ENCODE peak calls at places on chromosome 20, in six cellular contexts. One of them, this sample, is unnamed.

GRCh38 chr20:12252793-12253192 is 335.1 kb downstream of the BTBD3 start:
- DNase-seq in H9: peak
- DNase-seq in neuronal stem cell: no peak
- DNase-seq in IMR-90: peak
- DNase-seq in mesenchymal stem cell: peak
- DNase-seq in H1: no peak
- DNase-seq in this sample: no peak

GRCh38 chr20:33826270-33826897 is 15.2 kb downstream of the CHMP4B start:
- DNase-seq in mesenchymal stem cell: no peak
- DNase-seq in H9: peak
- DNase-seq in IMR-90: no peak
- DNase-seq in H1: no peak
- DNase-seq in neuronal stem cell: no peak
- DNase-seq in this sample: no peak

GRCh38 chr20:13029687-13030510 is 21.1 kb downstream of the SPTLC3 start:
- DNase-seq in mesenchymal stem cell: peak
- DNase-seq in H9: peak
- DNase-seq in neuronal stem cell: no peak
- DNase-seq in IMR-90: peak
- DNase-seq in H1: peak
- DNase-seq in this sample: peak

GRCh38 chr20:6705106-6705766 is 62.2 kb upstream of the BMP2 start:
- DNase-seq in mesenchymal stem cell: peak
- DNase-seq in IMR-90: no peak
- DNase-seq in neuronal stem cell: no peak
- DNase-seq in H9: no peak
- DNase-seq in H1: no peak
- DNase-seq in this sample: no peak

GRCh38 chr20:20369353-20370086 is 1.6 kb downstream of the INSM1 start:
- DNase-seq in mesenchymal stem cell: no peak
- DNase-seq in neuronal stem cell: no peak
- DNase-seq in H1: no peak
- DNase-seq in H9: peak
- DNase-seq in IMR-90: no peak
- DNase-seq in this sample: no peak

GRCh38 chr20:50308513-50309279 is 118.1 kb downstream of the CEBPB start:
- DNase-seq in neuronal stem cell: no peak
- DNase-seq in IMR-90: peak
- DNase-seq in mesenchymal stem cell: peak
- DNase-seq in H9: peak
- DNase-seq in H1: no peak
- DNase-seq in this sample: peak

GRCh38 chr20:41513829-41514228 is 104.3 kb downstream of the CHD6 start:
- DNase-seq in neuronal stem cell: no peak
- DNase-seq in IMR-90: no peak
- DNase-seq in H9: no peak
- DNase-seq in mesenchymal stem cell: no peak
- DNase-seq in H1: no peak
- DNase-seq in this sample: no peak

GRCh38 chr20:32780278-32780677 is 18.1 kb downstream of the DNMT3B start:
- DNase-seq in neuronal stem cell: peak
- DNase-seq in H9: no peak
- DNase-seq in H1: no peak
- DNase-seq in IMR-90: no peak
- DNase-seq in mesenchymal stem cell: no peak
- DNase-seq in this sample: no peak

GRCh38 chr20:431012-431904 is 23.2 kb downstream of the RBCK1 start:
- DNase-seq in neuronal stem cell: peak
- DNase-seq in H1: no peak
- DNase-seq in IMR-90: peak
- DNase-seq in H9: peak
- DNase-seq in mesenchymal stem cell: peak
- DNase-seq in this sample: peak

GRCh38 chr20:50510706-50511401 is 671 bp downstream of the PTPN1 start:
- DNase-seq in IMR-90: no peak
- DNase-seq in H9: no peak
- DNase-seq in mesenchymal stem cell: no peak
- DNase-seq in H1: no peak
- DNase-seq in neuronal stem cell: peak
- DNase-seq in this sample: no peak

GRCh38 chr20:31494131-31494530 is 19.0 kb downstream of the REM1 start:
- DNase-seq in H1: no peak
- DNase-seq in H9: peak
- DNase-seq in neuronal stem cell: no peak
- DNase-seq in IMR-90: peak
- DNase-seq in mesenchymal stem cell: peak
- DNase-seq in this sample: peak

GRCh38 chr20:64139200-64140081 is 24.8 kb upstream of the MYT1 start:
- DNase-seq in H9: no peak
- DNase-seq in IMR-90: no peak
- DNase-seq in H1: no peak
- DNase-seq in neuronal stem cell: no peak
- DNase-seq in mesenchymal stem cell: no peak
- DNase-seq in this sample: no peak

GRCh38 chr20:58127731-58128130 is 100.7 kb downstream of the ANKRD60 start:
- DNase-seq in H1: no peak
- DNase-seq in mesenchymal stem cell: no peak
- DNase-seq in H9: peak
- DNase-seq in neuronal stem cell: no peak
- DNase-seq in IMR-90: peak
- DNase-seq in this sample: no peak

GRCh38 chr20:34369265-34369664 is 6.2 kb downstream of the ITCH start:
- DNase-seq in IMR-90: no peak
- DNase-seq in neuronal stem cell: no peak
- DNase-seq in mesenchymal stem cell: no peak
- DNase-seq in H9: no peak
- DNase-seq in H1: no peak
- DNase-seq in this sample: peak

GRCh38 chr20:34522969-34523871 is 7.0 kb downstream of the DYNLRB1 start:
- DNase-seq in IMR-90: peak
- DNase-seq in H1: no peak
- DNase-seq in H9: peak
- DNase-seq in neuronal stem cell: no peak
- DNase-seq in mesenchymal stem cell: peak
- DNase-seq in this sample: peak

GRCh38 chr20:54100563-54100962 is 30.2 kb upstream of the BCAS1 start:
- DNase-seq in neuronal stem cell: no peak
- DNase-seq in IMR-90: peak
- DNase-seq in mesenchymal stem cell: no peak
- DNase-seq in H1: no peak
- DNase-seq in H9: no peak
- DNase-seq in this sample: no peak

GRCh38 chr20:62356143-62356947 is 10.8 kb downstream of the LAMA5 start:
- DNase-seq in mesenchymal stem cell: no peak
- DNase-seq in neuronal stem cell: no peak
- DNase-seq in H1: no peak
- DNase-seq in H9: no peak
- DNase-seq in IMR-90: no peak
- DNase-seq in this sample: no peak

GRCh38 chr20:3102575-3103368 is 18.2 kb upstream of the AVP start:
- DNase-seq in mesenchymal stem cell: no peak
- DNase-seq in neuronal stem cell: no peak
- DNase-seq in H9: no peak
- DNase-seq in H1: no peak
- DNase-seq in IMR-90: no peak
- DNase-seq in this sample: no peak
- H3K4me2 ChIP-seq in mesenchymal stem cell: no peak
- H3K4me2 ChIP-seq in neuronal stem cell: no peak
- H3K4me2 ChIP-seq in H9: no peak
- H3K4me2 ChIP-seq in H1: no peak
- H3K4me2 ChIP-seq in IMR-90: no peak
- H3K4me2 ChIP-seq in this sample: no peak

DNA sequence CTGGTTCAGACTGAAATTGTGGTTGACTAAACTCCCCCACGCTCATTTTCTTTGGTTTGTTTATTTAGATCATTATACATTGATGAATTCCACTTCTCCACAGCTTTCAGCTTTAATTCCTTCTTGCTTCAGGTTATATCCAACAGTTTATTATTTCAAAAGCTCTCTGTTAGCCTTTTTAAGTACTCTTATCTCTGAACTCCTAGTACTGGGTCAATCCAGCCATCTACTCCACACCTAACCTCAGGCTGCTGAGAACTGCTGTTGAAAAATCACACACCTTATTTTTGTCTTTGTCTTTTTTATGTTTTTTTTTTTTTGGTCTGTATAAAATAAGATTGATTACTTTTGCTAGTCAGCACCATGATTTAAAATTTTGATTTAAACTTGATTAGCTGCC is 32.9 kb downstream of the FLRT3 start:
- DNase-seq in H1: no peak
- DNase-seq in mesenchymal stem cell: no peak
- DNase-seq in H9: no peak
- DNase-seq in IMR-90: no peak
- DNase-seq in neuronal stem cell: no peak
- DNase-seq in this sample: no peak
- H4K91ac ChIP-seq in H1: no peak
- H4K91ac ChIP-seq in mesenchymal stem cell: no peak
- H4K91ac ChIP-seq in H9: no peak
- H4K91ac ChIP-seq in IMR-90: no peak
- H4K91ac ChIP-seq in neuronal stem cell: no peak
- H4K91ac ChIP-seq in this sample: no peak

DNA sequence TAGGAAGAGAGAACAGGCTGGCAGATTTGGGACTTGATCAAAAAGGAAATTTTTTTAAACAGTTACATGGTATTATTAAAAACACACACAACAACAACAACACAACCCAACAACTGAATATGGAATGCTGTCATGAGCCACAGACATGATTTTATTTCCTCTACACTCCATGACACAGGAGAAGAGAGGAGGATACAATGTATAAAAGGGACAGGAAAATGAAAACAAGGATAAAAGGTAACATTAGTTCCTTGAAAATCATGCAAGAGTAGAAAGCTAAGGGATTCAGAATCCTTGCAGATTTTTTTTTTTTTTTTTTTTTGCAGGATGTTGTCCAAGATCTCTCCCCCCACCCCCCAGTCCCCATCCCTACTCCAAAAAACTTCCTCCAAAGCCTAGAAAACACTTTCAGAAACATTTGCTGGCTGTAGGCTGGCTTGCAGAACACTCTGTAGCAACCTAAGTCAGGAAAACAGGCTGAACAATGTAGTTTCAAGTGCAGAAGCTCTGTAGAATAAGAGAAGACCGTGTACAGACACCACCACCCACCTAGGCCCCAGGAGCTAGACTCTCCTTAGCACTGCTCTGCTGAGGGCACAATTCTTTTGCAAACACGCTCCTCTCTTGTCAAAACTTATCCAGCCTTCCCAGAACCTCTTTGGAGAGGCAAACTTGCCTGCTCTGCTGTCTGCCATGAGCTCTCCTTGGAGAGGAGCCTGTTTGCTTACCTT is 845 bp downstream of the ZMYND8 start:
- DNase-seq in IMR-90: no peak
- DNase-seq in mesenchymal stem cell: peak
- DNase-seq in neuronal stem cell: no peak
- DNase-seq in H9: no peak
- DNase-seq in H1: no peak
- DNase-seq in this sample: no peak
- H2BK120ac ChIP-seq in IMR-90: peak
- H2BK120ac ChIP-seq in mesenchymal stem cell: peak
- H2BK120ac ChIP-seq in neuronal stem cell: no peak
- H2BK120ac ChIP-seq in H9: no peak
- H2BK120ac ChIP-seq in H1: no peak
- H2BK120ac ChIP-seq in this sample: peak

GRCh38 chr20:1477896-1478490 is 11.3 kb upstream of the NSFL1C start:
- DNase-seq in H1: no peak
- DNase-seq in IMR-90: no peak
- DNase-seq in mesenchymal stem cell: no peak
- DNase-seq in H9: no peak
- DNase-seq in neuronal stem cell: no peak
- DNase-seq in this sample: peak
- H3K4me2 ChIP-seq in H1: no peak
- H3K4me2 ChIP-seq in IMR-90: no peak
- H3K4me2 ChIP-seq in mesenchymal stem cell: no peak
- H3K4me2 ChIP-seq in H9: no peak
- H3K4me2 ChIP-seq in neuronal stem cell: no peak
- H3K4me2 ChIP-seq in this sample: no peak

GRCh38 chr20:24296477-24297380 is 172.7 kb upstream of the SYNDIG1 start:
- DNase-seq in H9: no peak
- DNase-seq in neuronal stem cell: no peak
- DNase-seq in mesenchymal stem cell: no peak
- DNase-seq in H1: no peak
- DNase-seq in IMR-90: no peak
- DNase-seq in this sample: no peak

GRCh38 chr20:24303393-24303792 is 166.0 kb upstream of the SYNDIG1 start:
- DNase-seq in H9: no peak
- DNase-seq in H1: no peak
- DNase-seq in IMR-90: no peak
- DNase-seq in neuronal stem cell: no peak
- DNase-seq in mesenchymal stem cell: no peak
- DNase-seq in this sample: no peak

GRCh38 chr20:24297928-24298327 is 171.5 kb upstream of the SYNDIG1 start:
- DNase-seq in H9: no peak
- DNase-seq in IMR-90: no peak
- DNase-seq in neuronal stem cell: no peak
- DNase-seq in H1: no peak
- DNase-seq in mesenchymal stem cell: no peak
- DNase-seq in this sample: no peak
- H4K91ac ChIP-seq in H9: no peak
- H4K91ac ChIP-seq in IMR-90: no peak
- H4K91ac ChIP-seq in neuronal stem cell: no peak
- H4K91ac ChIP-seq in H1: no peak
- H4K91ac ChIP-seq in mesenchymal stem cell: no peak
- H4K91ac ChIP-seq in this sample: no peak

This sample was measured in trophoblast cell.